ENCODE peak calls at places on chromosomes 2 and 18, in nine cellular contexts. F, O, G, A, M, P, B, E and T are unnamed samples.

GRCh38 chr18:43692291-43692690 is 415.0 kb upstream of the SYT4 start:
- DNase-seq in F (peak), O (no peak), G (no peak), A (no peak), M (no peak), P (no peak), B (no peak), E (no peak), T (no peak)

GRCh38 chr2:41038408-41038807 is 586.5 kb upstream of the SLC8A1 start:
- DNase-seq in F (peak), O (no peak), G (no peak), A (no peak), M (no peak), P (no peak), B (peak), E (no peak), T (no peak)

GRCh38 chr2:9249036-9249800 is 42.6 kb downstream of the ASAP2 start:
- DNase-seq in F (peak), O (peak), G (no peak), A (no peak), M (no peak), P (no peak), B (peak), E (no peak), T (no peak)

GRCh38 chr2:182870227-182870626 is 3.8 kb upstream of the FRZB start:
- DNase-seq in F (no peak), O (peak), G (no peak), A (no peak), M (no peak), P (no peak), B (no peak), E (no peak), T (peak)

GRCh38 chr18:13003466-13003896 is 12.3 kb downstream of the CEP192 start:
- DNase-seq in F (peak), O (peak), G (peak), A (no peak), M (no peak), P (no peak), B (peak), E (no peak), T (peak)

GRCh38 chr18:26468931-26469340 is 79.4 kb downstream of the KCTD1 start:
- DNase-seq in F (no peak), O (peak), G (no peak), A (no peak), M (peak), P (peak), B (no peak), E (no peak), T (peak)

GRCh38 chr2:63060079-63060482 is 9.5 kb downstream of the OTX1 start:
- DNase-seq in F (peak), O (no peak), G (no peak), A (no peak), M (no peak), P (no peak), B (no peak), E (no peak), T (peak)

GRCh38 chr18:79598885-79599175 is 80.8 kb upstream of the CTDP1 start:
- DNase-seq in F (no peak), O (no peak), G (no peak), A (no peak), M (no peak), P (no peak), B (no peak), E (no peak), T (no peak)

GRCh38 chr2:40033781-40034180 is 254.7 kb upstream of the THUMPD2 start:
- DNase-seq in F (no peak), O (no peak), G (no peak), A (no peak), M (no peak), P (no peak), B (peak), E (no peak), T (no peak)

GRCh38 chr2:54983345-54984235 is 66.7 kb downstream of the RTN4 start:
- DNase-seq in F (peak), O (no peak), G (no peak), A (no peak), M (no peak), P (no peak), B (no peak), E (no peak), T (no peak)

GRCh38 chr18:75063615-75064512 is 145.1 kb downstream of the PTGR3 start:
- DNase-seq in F (no peak), O (no peak), G (no peak), A (no peak), M (no peak), P (no peak), B (no peak), E (no peak), T (no peak)